ENCODE peak calls at places on chromosomes 16 and 17, in ten cellular contexts. C, P, W, Y, U, E, D, A, N and Q are unnamed samples. For H3K4me1, the result is how much of the 10 kb centered on the place peaks cover.

GRCh38 chr16:4272114-4272954 is 489 bp downstream of the TFAP4 start:
- DNase-seq in C (no peak), P (peak), W (peak), Y (peak), U (peak), E (peak), D (no peak), A (peak), N (peak), Q (peak)

GRCh38 chr17:21029032-21029431 is 13.8 kb downstream of the USP22 start:
- DNase-seq in C (no peak), P (no peak), W (no peak), Y (peak), U (no peak), E (peak), D (no peak), A (peak), N (no peak), Q (no peak)

GRCh38 chr17:19996502-19996901 is 12.7 kb upstream of the SPECC1 start:
- DNase-seq in C (no peak), P (no peak), W (no peak), Y (no peak), U (no peak), E (no peak), D (no peak), A (no peak), N (no peak), Q (no peak)

GRCh38 chr16:22081050-22081449 is 11.3 kb upstream of the VWA3A start:
- DNase-seq in C (no peak), P (no peak), W (no peak), Y (no peak), U (no peak), E (no peak), D (no peak), A (no peak), N (no peak), Q (no peak)

GRCh38 chr16:77711775-77712174 is 10.5 kb upstream of the NUDT7 start:
- DNase-seq in C (no peak), P (peak), W (no peak), Y (no peak), U (no peak), E (no peak), D (no peak), A (peak), N (no peak), Q (peak)

GRCh38 chr17:51371732-51372151 is 111.4 kb downstream of the UTP18 start:
- DNase-seq in C (no peak), P (no peak), W (peak), Y (peak), U (peak), E (no peak), D (no peak), A (peak), N (peak), Q (peak)

GRCh38 chr16:48526958-48527331 is 83.0 kb downstream of the N4BP1 start:
- DNase-seq in C (no peak), P (no peak), W (no peak), Y (no peak), U (no peak), E (no peak), D (no peak), A (no peak), N (no peak), Q (no peak)

GRCh38 chr16:87392823-87393679 is 915 bp downstream of the MAP1LC3B start:
- DNase-seq in C (no peak), P (peak), W (peak), Y (peak), U (peak), E (peak), D (no peak), A (peak), N (peak), Q (peak)

GRCh38 chr17:5049314-5049819 is 14.1 kb upstream of the SLC52A1 start:
- DNase-seq in C (no peak), P (peak), W (no peak), Y (no peak), U (peak), E (no peak), D (no peak), A (no peak), N (no peak), Q (no peak)

GRCh38 chr17:11644265-11645212 is 46.3 kb downstream of the DNAH9 start:
- DNase-seq in C (peak), P (peak), W (peak), Y (peak), U (peak), E (no peak), D (no peak), A (peak), N (peak), Q (peak)

GRCh38 chr16:51508813-51509212 is 357.7 kb upstream of the SALL1 start:
- DNase-seq in C (no peak), P (no peak), W (no peak), Y (no peak), U (no peak), E (no peak), D (no peak), A (peak), N (no peak), Q (no peak)

GRCh38 chr16:31132979-31133599 is 2.4 kb downstream of the PRSS8 start:
- DNase-seq in C (no peak), P (no peak), W (no peak), Y (no peak), U (no peak), E (no peak), D (no peak), A (no peak), N (no peak), Q (no peak)

GRCh38 chr16:27235055-27235937 is 32.0 kb downstream of the KDM8 start:
- DNase-seq in C (peak), P (peak), W (no peak), Y (peak), U (peak), E (peak), D (peak), A (peak), N (no peak), Q (peak)

GRCh38 chr16:82783933-82784566 is 157.3 kb downstream of the CDH13 start:
- DNase-seq in C (no peak), P (no peak), W (no peak), Y (no peak), U (no peak), E (no peak), D (no peak), A (no peak), N (no peak), Q (peak)

GRCh38 chr17:42459983-42460300 is 1.3 kb downstream of the ATP6V0A1 start:
- DNase-seq in C (no peak), P (no peak), W (no peak), Y (peak), U (peak), E (no peak), D (no peak), A (peak), N (no peak), Q (no peak)

GRCh38 chr17:41864498-41864836 is 756 bp downstream of the KLHL11 start:
- DNase-seq in C (no peak), P (no peak), W (no peak), Y (no peak), U (no peak), E (no peak), D (no peak), A (no peak), N (no peak), Q (no peak)

GRCh38 chr17:46763416-46763815 is 55.1 kb downstream of the WNT3 start:
- DNase-seq in C (no peak), P (peak), W (no peak), Y (no peak), U (no peak), E (no peak), D (no peak), A (no peak), N (peak), Q (no peak)

GRCh38 chr16:46947900-46948547 is 25.4 kb downstream of the DNAJA2 start:
- DNase-seq in C (no peak), P (peak), W (peak), Y (peak), U (peak), E (no peak), D (no peak), A (peak), N (no peak), Q (no peak)

GRCh38 chr17:4064366-4064765 is 78.5 kb downstream of the ZZEF1 start:
- DNase-seq in C (no peak), P (no peak), W (no peak), Y (no peak), U (no peak), E (no peak), D (no peak), A (no peak), N (no peak), Q (no peak)

GRCh38 chr16:1102921-1103648 is 7.0 kb upstream of the C1QTNF8 start:
- DNase-seq in C (no peak), P (peak), W (peak), Y (no peak), U (peak), E (peak), D (no peak), A (no peak), N (peak), Q (peak)

GRCh38 chr16:15907863-15908478 is 19.6 kb upstream of the CEP20 start:
- DNase-seq in C (no peak), P (peak), W (peak), Y (peak), U (peak), E (no peak), D (no peak), A (no peak), N (peak), Q (peak)

GRCh38 chr16:8852534-8852933 is 16.3 kb downstream of the CARHSP1 start:
- DNase-seq in C (no peak), P (no peak), W (no peak), Y (no peak), U (no peak), E (no peak), D (no peak), A (no peak), N (no peak), Q (peak)

GRCh38 chr16:58885528-58886170 is 151.5 kb upstream of the GOT2 start:
- DNase-seq in C (no peak), P (no peak), W (no peak), Y (no peak), U (no peak), E (no peak), D (no peak), A (peak), N (no peak), Q (no peak)

GRCh38 chr17:39799395-39799794 is 61.7 kb downstream of the GRB7 start:
- DNase-seq in C (no peak), P (no peak), W (no peak), Y (no peak), U (no peak), E (no peak), D (no peak), A (no peak), N (no peak), Q (no peak)

GRCh38 chr16:84258266-84258665 is 18.5 kb upstream of the KCNG4 start:
- DNase-seq in C (no peak), P (no peak), W (no peak), Y (no peak), U (no peak), E (no peak), D (no peak), A (no peak), N (no peak), Q (no peak)

GRCh38 chr16:84260766-84261165 is 21.0 kb upstream of the KCNG4 start:
- DNase-seq in C (no peak), P (no peak), W (no peak), Y (no peak), U (no peak), E (no peak), D (no peak), A (no peak), N (no peak), Q (no peak)

GRCh38 chr16:84262939-84263338 is 23.1 kb upstream of the KCNG4 start:
- DNase-seq in C (no peak), P (no peak), W (no peak), Y (no peak), U (no peak), E (no peak), D (no peak), A (no peak), N (no peak), Q (no peak)

GRCh38 chr16:84255050-84255810 is 15.4 kb upstream of the KCNG4 start:
- DNase-seq in C (no peak), P (no peak), W (no peak), Y (no peak), U (no peak), E (no peak), D (no peak), A (no peak), N (no peak), Q (no peak)

DNA sequence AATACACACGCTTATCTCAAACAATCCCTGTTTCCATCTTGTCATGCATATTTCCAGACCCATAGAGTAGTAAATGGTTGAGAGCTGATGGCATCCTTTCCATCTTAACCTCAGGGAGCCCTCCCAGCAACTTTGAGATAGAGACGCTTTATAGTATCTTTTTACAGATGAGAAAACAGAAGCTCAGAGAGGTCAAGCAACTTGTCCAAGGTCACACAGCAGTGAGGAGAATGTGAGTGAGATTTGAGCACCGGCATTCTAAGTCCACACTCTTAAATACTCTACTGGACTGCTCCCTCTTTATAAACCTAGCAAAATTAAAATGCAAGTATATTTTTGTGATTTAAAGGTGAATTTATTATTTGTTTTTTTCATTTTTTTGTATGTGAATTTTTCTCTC is 19.9 kb upstream of the KCNG4 start:
- DNase-seq in C (no peak), P (no peak), W (no peak), Y (no peak), U (no peak), E (no peak), D (no peak), A (no peak), N (no peak), Q (no peak)
- H3K4me1 ChIP-seq in C (under half), P (under half), W (under half), Y (under half), U (under half), E (under half), D (under half), A (under half), N (under half), Q (under half)

GRCh38 chr16:85609539-85609938 is 3.6 kb upstream of the GSE1 start:
- DNase-seq in C (no peak), P (no peak), W (no peak), Y (no peak), U (no peak), E (no peak), D (no peak), A (no peak), N (no peak), Q (no peak)
- H3K4me1 ChIP-seq in C (under half), P (half or more), W (half or more), Y (under half), U (under half), E (under half), D (under half), A (under half), N (under half), Q (under half)

GRCh38 chr16:85901760-85902365 is 2.9 kb downstream of the IRF8 start:
- DNase-seq in C (no peak), P (no peak), W (no peak), Y (no peak), U (no peak), E (no peak), D (no peak), A (no peak), N (no peak), Q (no peak)
- H3K4me1 ChIP-seq in C (under half), P (under half), W (under half), Y (under half), U (under half), E (under half), D (under half), A (under half), N (under half), Q (under half)

DNA sequence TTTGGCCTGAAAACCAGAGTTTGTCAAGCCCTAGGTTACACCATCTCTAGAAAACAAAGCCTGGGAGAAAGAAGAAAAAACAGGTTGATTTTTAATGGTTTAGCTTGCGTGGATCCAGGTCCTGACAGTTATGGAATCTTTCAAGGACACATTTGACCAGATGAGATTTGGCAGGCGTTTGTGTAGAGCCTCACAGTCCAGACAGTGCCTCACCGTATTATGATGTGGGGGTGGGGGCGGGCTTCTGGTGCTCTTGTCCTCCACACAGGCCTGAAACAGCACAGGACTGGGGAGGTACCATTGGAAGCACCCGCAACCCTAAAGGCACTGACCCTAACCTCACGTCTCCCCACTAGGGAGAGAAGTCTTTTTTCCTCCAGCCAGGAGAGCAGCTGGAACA is 19.6 kb downstream of the MVP start:
- DNase-seq in C (no peak), P (no peak), W (no peak), Y (no peak), U (no peak), E (no peak), D (no peak), A (no peak), N (no peak), Q (no peak)
- H3K4me1 ChIP-seq in C (under half), P (under half), W (under half), Y (under half), U (under half), E (under half), D (under half), A (under half), N (under half), Q (under half)

GRCh38 chr17:29376667-29377268 is 13.4 kb upstream of the TAOK1 start:
- DNase-seq in C (no peak), P (no peak), W (peak), Y (peak), U (no peak), E (no peak), D (no peak), A (peak), N (no peak), Q (no peak)
- H3K4me1 ChIP-seq in C (under half), P (under half), W (under half), Y (under half), U (under half), E (under half), D (under half), A (under half), N (under half), Q (under half)

DNA sequence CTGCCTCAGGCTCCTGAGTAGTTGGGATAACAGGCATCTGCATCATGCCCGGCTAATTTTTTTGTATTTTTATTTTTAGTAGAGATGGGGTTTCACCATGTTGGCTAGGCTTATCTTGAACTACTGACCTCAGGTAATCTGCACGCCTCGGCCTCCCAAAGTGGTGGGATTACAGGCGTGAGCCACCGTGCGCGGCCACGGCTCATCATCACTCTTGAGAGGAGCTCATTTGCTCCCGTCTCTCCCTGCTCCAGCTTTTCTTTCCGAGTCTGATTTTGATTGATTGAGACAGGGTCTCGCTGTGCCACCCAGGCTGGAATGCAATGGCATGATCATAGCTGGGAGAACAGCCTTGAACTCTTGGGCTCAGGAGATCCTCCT is 12.6 kb downstream of the PGS1 start:
- DNase-seq in C (no peak), P (no peak), W (no peak), Y (no peak), U (no peak), E (no peak), D (no peak), A (no peak), N (no peak), Q (no peak)
- H3K4me1 ChIP-seq in C (under half), P (half or more), W (under half), Y (under half), U (under half), E (half or more), D (half or more), A (under half), N (under half), Q (under half)

DNA sequence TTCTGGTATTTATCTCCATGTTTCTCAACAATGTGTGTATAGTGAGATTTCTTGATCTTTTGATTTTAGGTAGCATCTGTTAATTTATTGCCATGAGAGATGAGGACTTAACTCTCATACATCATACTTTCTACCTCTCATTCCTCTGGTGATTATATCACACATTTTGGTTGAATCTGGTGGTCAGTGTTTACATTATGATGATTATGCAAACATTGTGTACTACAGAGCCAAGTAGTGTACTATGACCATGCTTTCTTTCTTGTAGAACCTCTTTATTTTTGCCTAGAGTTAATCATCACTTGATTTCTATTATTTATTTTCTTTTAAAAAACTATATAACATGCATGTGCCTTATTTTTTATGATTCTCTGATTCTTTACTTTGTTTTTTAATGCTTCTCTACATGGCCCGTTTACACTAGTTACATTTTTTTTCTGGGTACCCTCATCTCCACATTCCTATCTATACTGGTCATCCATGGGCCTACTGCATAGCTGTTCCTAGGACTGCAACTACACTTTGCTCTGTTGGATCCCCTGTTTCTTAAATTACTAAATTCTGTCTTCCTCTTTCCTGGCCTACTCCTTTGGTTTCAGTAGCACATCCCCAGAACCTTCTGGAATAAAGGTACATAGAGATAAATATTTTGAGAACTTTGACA is 63.0 kb upstream of the LRRC37A3 start:
- DNase-seq in C (no peak), P (no peak), W (no peak), Y (peak), U (no peak), E (no peak), D (no peak), A (no peak), N (no peak), Q (no peak)
- H3K4me1 ChIP-seq in C (under half), P (under half), W (under half), Y (under half), U (under half), E (under half), D (under half), A (under half), N (under half), Q (under half)

GRCh38 chr17:7388856-7389255 is 5.5 kb downstream of the PLSCR3 start:
- DNase-seq in C (no peak), P (no peak), W (no peak), Y (no peak), U (no peak), E (no peak), D (no peak), A (no peak), N (no peak), Q (no peak)
- H3K4me1 ChIP-seq in C (under half), P (under half), W (under half), Y (under half), U (under half), E (under half), D (under half), A (under half), N (under half), Q (under half)